ENCODE peak calls at places on chromosome 6, in nine cellular contexts. F, J, A, D, C, W, Y, M and Z are unnamed samples.

GRCh38 chr6:65760285-65760684 is 53.3 kb upstream of the EYS start:
- DNase-seq in F (no peak), J (no peak), A (no peak), D (peak; percentile 0), C (no peak), W (no peak), Y (no peak), M (no peak), Z (no peak)

GRCh38 chr6:135159531-135159930 is 21.6 kb upstream of the MYB start:
- DNase-seq in F (no peak), J (no peak), A (no peak), D (no peak), C (peak; percentile 30), W (no peak), Y (no peak), M (no peak), Z (no peak)

GRCh38 chr6:118768904-118769325 is 117.5 kb upstream of the CEP85L start:
- DNase-seq in F (no peak), J (peak; percentile 93), A (no peak), D (no peak), C (no peak), W (no peak), Y (no peak), M (no peak), Z (no peak)

GRCh38 chr6:136738178-136739057 is 53.9 kb downstream of the MAP3K5 start:
- DNase-seq in F (no peak), J (no peak), A (no peak), D (peak; percentile 26), C (no peak), W (peak; percentile 9), Y (no peak), M (no peak), Z (no peak)

GRCh38 chr6:107237992-107238660 is 122.8 kb upstream of the BEND3 start:
- DNase-seq in F (peak; percentile 45), J (no peak), A (no peak), D (peak; percentile 74), C (no peak), W (no peak), Y (no peak), M (no peak), Z (no peak)

GRCh38 chr6:158531566-158531965 is 28.3 kb upstream of the TMEM181 start:
- DNase-seq in F (no peak), J (no peak), A (no peak), D (no peak), C (no peak), W (no peak), Y (no peak), M (no peak), Z (no peak)

GRCh38 chr6:149942461-149942829 is 631 bp downstream of the ULBP2 start:
- DNase-seq in F (no peak), J (no peak), A (no peak), D (no peak), C (no peak), W (no peak), Y (no peak), M (no peak), Z (peak; percentile 39)

GRCh38 chr6:57198926-57199636 is 23.0 kb downstream of the RAB23 start:
- DNase-seq in F (no peak), J (no peak), A (peak; percentile 20), D (peak; percentile 47), C (no peak), W (no peak), Y (no peak), M (no peak), Z (no peak)

GRCh38 chr6:159969921-159970320 is 1.0 kb downstream of the IGF2R start:
- DNase-seq in F (peak; percentile 79), J (peak; percentile 39), A (no peak), D (peak; percentile 84), C (peak; percentile 73), W (peak; percentile 77), Y (peak; percentile 50), M (no peak), Z (peak; percentile 28)

GRCh38 chr6:73854998-73855718 is 159.2 kb downstream of the CD109 start:
- DNase-seq in F (peak; percentile 6), J (no peak), A (peak; percentile 49), D (peak; percentile 73), C (peak; percentile 55), W (peak; percentile 43), Y (peak; percentile 33), M (no peak), Z (no peak)

GRCh38 chr6:109511832-109512231 is 28.8 kb upstream of the ZBTB24 start:
- DNase-seq in F (peak; percentile 61), J (no peak), A (no peak), D (no peak), C (no peak), W (no peak), Y (no peak), M (no peak), Z (no peak)

GRCh38 chr6:23523771-23524170 is 602.2 kb upstream of the NRSN1 start:
- DNase-seq in F (no peak), J (no peak), A (no peak), D (no peak), C (no peak), W (no peak), Y (no peak), M (no peak), Z (no peak)

GRCh38 chr6:135451617-135452190 is 45.8 kb downstream of the AHI1 start:
- DNase-seq in F (no peak), J (peak; percentile 37), A (no peak), D (peak; percentile 43), C (peak; percentile 9), W (peak; percentile 26), Y (no peak), M (no peak), Z (no peak)

GRCh38 chr6:115441671-115442070 is 619.0 kb downstream of the FRK start:
- DNase-seq in F (no peak), J (no peak), A (peak; percentile 20), D (no peak), C (no peak), W (no peak), Y (no peak), M (no peak), Z (no peak)

GRCh38 chr6:45003961-45004360 is 324.2 kb upstream of the RUNX2 start:
- DNase-seq in F (no peak), J (no peak), A (no peak), D (no peak), C (no peak), W (no peak), Y (no peak), M (no peak), Z (no peak)

GRCh38 chr6:150981095-150981494 is 115.6 kb downstream of the MTHFD1L start:
- DNase-seq in F (no peak), J (no peak), A (no peak), D (no peak), C (peak; percentile 65), W (no peak), Y (no peak), M (no peak), Z (no peak)

GRCh38 chr6:132084811-132085509 is 133.8 kb upstream of the CCN2 start:
- DNase-seq in F (peak; percentile 88), J (peak; percentile 57), A (peak; percentile 86), D (peak; percentile 99), C (peak; percentile 28), W (peak; percentile 98), Y (no peak), M (no peak), Z (no peak)

GRCh38 chr6:21745543-21746337 is 152.2 kb downstream of the SOX4 start:
- DNase-seq in F (no peak), J (no peak), A (no peak), D (no peak), C (no peak), W (no peak), Y (no peak), M (no peak), Z (no peak)
- TF ChIP-seq CTCF in F (no peak), J (no peak), A (no peak), D (no peak), C (no peak), W (no peak), Y (no peak), M (no peak), Z (no peak)

DNA sequence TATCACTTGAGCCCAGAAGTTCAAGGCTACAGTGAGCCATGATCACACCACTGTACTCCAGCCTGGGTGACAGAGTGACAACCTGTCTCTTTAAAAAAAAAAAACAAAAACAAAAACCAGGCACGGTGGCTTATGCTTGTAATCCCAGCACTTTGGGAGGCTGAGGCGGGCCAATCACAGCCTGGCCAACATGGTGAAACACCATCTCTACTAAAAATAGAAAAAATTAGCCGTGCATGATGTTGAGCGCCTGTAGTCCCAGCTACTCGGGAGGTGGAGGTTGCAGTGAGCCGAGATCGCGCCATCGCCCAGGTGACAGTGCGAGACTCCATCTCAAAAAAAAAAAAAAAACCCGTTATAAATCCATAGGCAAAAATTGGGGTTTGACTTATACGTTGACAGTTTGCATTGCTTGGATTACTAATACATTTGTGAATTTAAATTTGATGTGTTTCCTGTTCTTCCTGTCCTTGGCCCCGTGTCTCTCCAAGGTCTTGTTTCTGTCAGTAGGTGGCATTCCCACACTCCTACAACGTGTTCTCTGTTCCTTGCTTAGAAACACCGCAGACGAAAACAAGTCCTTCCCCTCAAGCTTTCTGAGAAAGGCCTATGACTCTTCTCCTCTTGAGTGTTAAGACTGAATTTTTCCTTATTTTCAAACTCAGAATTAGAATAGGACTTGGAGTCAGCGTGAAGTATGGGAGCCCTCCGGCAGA is 147.0 kb downstream of the DTNBP1 start:
- DNase-seq in F (no peak), J (no peak), A (no peak), D (no peak), C (no peak), W (no peak), Y (no peak), M (no peak), Z (no peak)
- TF ChIP-seq CTCF in F (no peak), J (no peak), A (no peak), D (no peak), C (no peak), W (no peak), Y (no peak), M (no peak), Z (no peak)

GRCh38 chr6:40713002-40713719 is 126.0 kb upstream of the LRFN2 start:
- DNase-seq in F (peak; percentile 20), J (no peak), A (no peak), D (no peak), C (no peak), W (no peak), Y (no peak), M (no peak), Z (no peak)
- TF ChIP-seq CTCF in F (peak; percentile 42), J (no peak), A (peak; percentile 13), D (no peak), C (no peak), W (peak; percentile 28), Y (no peak), M (no peak), Z (no peak)

DNA sequence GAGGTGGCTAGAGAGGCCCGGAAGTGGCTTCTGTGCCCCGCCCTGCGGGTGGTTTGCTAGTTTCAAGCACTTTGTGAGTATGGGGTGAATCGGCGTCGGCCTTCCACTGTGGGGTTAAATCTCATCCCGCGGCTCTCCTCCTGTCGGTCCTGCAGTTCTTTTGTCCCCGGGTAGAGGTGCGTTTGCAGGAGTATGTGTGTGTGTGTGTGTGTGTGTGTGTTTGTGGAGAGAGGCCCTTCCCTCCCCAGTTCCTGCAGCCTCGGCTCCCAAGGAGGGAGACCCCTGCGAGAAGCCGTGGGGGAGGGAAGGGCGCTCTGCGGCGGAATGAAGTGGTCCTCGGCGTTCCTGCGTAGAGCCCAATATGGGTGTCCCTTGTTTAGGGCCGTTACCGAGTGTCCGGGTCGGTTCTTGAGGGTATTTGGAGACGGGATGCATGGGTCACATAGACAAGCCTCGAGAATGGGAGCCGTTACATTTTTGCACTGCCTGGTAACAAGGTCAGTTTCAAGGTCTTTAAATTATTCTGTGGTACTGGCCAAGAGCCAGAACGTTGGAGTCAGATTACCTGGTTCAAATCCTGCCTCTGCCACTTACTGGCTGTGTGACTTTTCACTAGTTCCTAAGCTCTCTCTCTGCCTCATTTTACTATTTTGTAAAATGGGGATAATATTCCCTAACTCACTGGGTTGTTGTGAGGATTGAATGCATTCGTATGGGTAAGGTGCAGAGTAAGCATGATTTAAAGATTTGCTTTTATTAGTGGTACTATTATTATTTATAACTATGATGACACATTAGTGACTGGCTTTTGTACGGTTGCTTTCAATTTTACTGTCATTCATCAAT is at the start of gene ZKSCAN3:
- DNase-seq in F (peak; percentile 77), J (peak; percentile 70), A (no peak), D (peak; percentile 73), C (peak; percentile 84), W (peak; percentile 75), Y (peak; percentile 66), M (peak; percentile 77), Z (peak; percentile 84)
- TF ChIP-seq CTCF in F (no peak), J (no peak), A (no peak), D (no peak), C (no peak), W (no peak), Y (no peak), M (no peak), Z (no peak)